ENCODE peak calls at places on chromosomes 5 and 9, in eight cellular contexts. X, V, M, L, H, T, P and I are unnamed samples.

GRCh38 chr9:113705306-113705937 is 170.7 kb upstream of the ZNF618 start:
- DNase-seq in H (no peak), V (no peak), X (no peak), M (no peak), P (no peak), T (no peak), L (no peak), I (no peak)

GRCh38 chr5:74839228-74839627 is 27.0 kb downstream of the FAM169A start:
- DNase-seq in P (no peak), T (no peak), L (no peak), M (no peak), H (no peak), V (no peak), X (no peak), I (no peak)

GRCh38 chr9:94767331-94768099 is 41.0 kb downstream of the AOPEP start:
- DNase-seq in V (no peak), T (no peak), X (no peak), L (no peak), M (peak; percentile 55), H (no peak), P (no peak), I (no peak)

GRCh38 chr5:41903382-41903891 is 707 bp upstream of the RIMOC1 start:
- DNase-seq in P (no peak), L (no peak), X (no peak), V (no peak), M (no peak), T (no peak), H (no peak), I (no peak)

GRCh38 chr5:41841325-41841724 is 28.9 kb downstream of the OXCT1 start:
- DNase-seq in H (no peak), P (no peak), X (no peak), T (no peak), M (no peak), L (no peak), V (no peak), I (no peak)

GRCh38 chr9:132591751-132592314 is 9.4 kb downstream of the BARHL1 start:
- DNase-seq in H (no peak), M (no peak), T (no peak), L (no peak), X (no peak), V (no peak), P (no peak), I (no peak)

GRCh38 chr5:98463222-98463621 is 310.2 kb upstream of the RGMB start:
- DNase-seq in T (no peak), P (no peak), X (no peak), M (no peak), H (no peak), L (no peak), V (no peak), I (no peak)

GRCh38 chr9:129880654-129881546 is 45.6 kb downstream of the USP20 start:
- DNase-seq in L (no peak), P (no peak), H (no peak), V (no peak), X (no peak), T (no peak), M (no peak), I (peak; percentile 33)